ENCODE peak calls at places on chromosomes 5 and 9, in nine cellular contexts. One of them, this sample, is unnamed.

GRCh38 chr5:86896916-86897315 is 279.2 kb downstream of the COX7C start:
- DNase-seq in neuronal stem cell: no peak
- DNase-seq in mammary epithelial cell: no peak
- DNase-seq in astrocyte: no peak
- DNase-seq in PC-9: no peak
- DNase-seq in MM.1S: no peak
- DNase-seq in endothelial cell of umbilical vein: no peak
- DNase-seq in H1: no peak
- DNase-seq in OCI-LY7: no peak
- DNase-seq in this sample: no peak

GRCh38 chr9:133142657-133143592 is 20.8 kb downstream of the GBGT1 start:
- DNase-seq in PC-9: no peak
- DNase-seq in astrocyte: no peak
- DNase-seq in H1: no peak
- DNase-seq in OCI-LY7: no peak
- DNase-seq in neuronal stem cell: no peak
- DNase-seq in mammary epithelial cell: no peak
- DNase-seq in endothelial cell of umbilical vein: no peak
- DNase-seq in MM.1S: no peak
- DNase-seq in this sample: no peak

GRCh38 chr9:23723672-23724071 is 102.4 kb downstream of the ELAVL2 start:
- DNase-seq in mammary epithelial cell: no peak
- DNase-seq in OCI-LY7: no peak
- DNase-seq in neuronal stem cell: no peak
- DNase-seq in astrocyte: no peak
- DNase-seq in H1: no peak
- DNase-seq in PC-9: no peak
- DNase-seq in MM.1S: no peak
- DNase-seq in endothelial cell of umbilical vein: no peak
- DNase-seq in this sample: no peak

GRCh38 chr5:5884593-5884992 is 462.1 kb downstream of the ICE1 start:
- DNase-seq in OCI-LY7: no peak
- DNase-seq in H1: no peak
- DNase-seq in astrocyte: no peak
- DNase-seq in MM.1S: no peak
- DNase-seq in endothelial cell of umbilical vein: no peak
- DNase-seq in PC-9: no peak
- DNase-seq in neuronal stem cell: no peak
- DNase-seq in mammary epithelial cell: no peak
- DNase-seq in this sample: no peak

GRCh38 chr9:134419684-134420076 is 93.4 kb downstream of the RXRA start:
- DNase-seq in neuronal stem cell: no peak
- DNase-seq in H1: peak
- DNase-seq in astrocyte: no peak
- DNase-seq in MM.1S: no peak
- DNase-seq in PC-9: no peak
- DNase-seq in mammary epithelial cell: no peak
- DNase-seq in endothelial cell of umbilical vein: no peak
- DNase-seq in OCI-LY7: no peak
- DNase-seq in this sample: no peak

GRCh38 chr5:120479066-120479465 is 15.0 kb downstream of the PRR16 start:
- DNase-seq in endothelial cell of umbilical vein: no peak
- DNase-seq in mammary epithelial cell: peak
- DNase-seq in OCI-LY7: no peak
- DNase-seq in neuronal stem cell: no peak
- DNase-seq in PC-9: no peak
- DNase-seq in MM.1S: no peak
- DNase-seq in astrocyte: peak
- DNase-seq in H1: no peak
- DNase-seq in this sample: peak

GRCh38 chr5:125928663-125929062 is 494.5 kb upstream of the GRAMD2B start:
- DNase-seq in MM.1S: no peak
- DNase-seq in neuronal stem cell: no peak
- DNase-seq in endothelial cell of umbilical vein: no peak
- DNase-seq in PC-9: peak
- DNase-seq in astrocyte: peak
- DNase-seq in H1: no peak
- DNase-seq in mammary epithelial cell: no peak
- DNase-seq in OCI-LY7: no peak
- DNase-seq in this sample: no peak

GRCh38 chr5:136058031-136058971 is 29.5 kb downstream of the TGFBI start:
- DNase-seq in MM.1S: no peak
- DNase-seq in H1: peak
- DNase-seq in endothelial cell of umbilical vein: peak
- DNase-seq in astrocyte: peak
- DNase-seq in OCI-LY7: no peak
- DNase-seq in mammary epithelial cell: peak
- DNase-seq in neuronal stem cell: no peak
- DNase-seq in PC-9: peak
- DNase-seq in this sample: peak

GRCh38 chr9:93826209-93826608 is 128.9 kb downstream of the BARX1 start:
- DNase-seq in OCI-LY7: no peak
- DNase-seq in mammary epithelial cell: no peak
- DNase-seq in PC-9: no peak
- DNase-seq in endothelial cell of umbilical vein: no peak
- DNase-seq in neuronal stem cell: no peak
- DNase-seq in H1: peak
- DNase-seq in MM.1S: no peak
- DNase-seq in astrocyte: no peak
- DNase-seq in this sample: no peak

GRCh38 chr5:101018299-101018698 is 115.2 kb upstream of the ST8SIA4 start:
- DNase-seq in MM.1S: no peak
- DNase-seq in H1: no peak
- DNase-seq in endothelial cell of umbilical vein: no peak
- DNase-seq in mammary epithelial cell: no peak
- DNase-seq in neuronal stem cell: no peak
- DNase-seq in OCI-LY7: no peak
- DNase-seq in PC-9: no peak
- DNase-seq in astrocyte: peak
- DNase-seq in this sample: peak

GRCh38 chr5:33614039-33614438 is 173.3 kb downstream of the TARS1 start:
- DNase-seq in neuronal stem cell: no peak
- DNase-seq in PC-9: no peak
- DNase-seq in H1: no peak
- DNase-seq in endothelial cell of umbilical vein: no peak
- DNase-seq in astrocyte: no peak
- DNase-seq in MM.1S: no peak
- DNase-seq in mammary epithelial cell: no peak
- DNase-seq in OCI-LY7: no peak
- DNase-seq in this sample: no peak

GRCh38 chr9:3906437-3907213 is 380.8 kb upstream of the RFX3 start:
- DNase-seq in MM.1S: no peak
- DNase-seq in OCI-LY7: no peak
- DNase-seq in endothelial cell of umbilical vein: peak
- DNase-seq in neuronal stem cell: no peak
- DNase-seq in H1: no peak
- DNase-seq in astrocyte: peak
- DNase-seq in mammary epithelial cell: peak
- DNase-seq in PC-9: peak
- DNase-seq in this sample: peak

GRCh38 chr5:135220394-135221186 is 178.4 kb downstream of the MACROH2A1 start:
- DNase-seq in mammary epithelial cell: no peak
- DNase-seq in astrocyte: no peak
- DNase-seq in endothelial cell of umbilical vein: no peak
- DNase-seq in MM.1S: no peak
- DNase-seq in OCI-LY7: no peak
- DNase-seq in neuronal stem cell: no peak
- DNase-seq in PC-9: no peak
- DNase-seq in H1: peak
- DNase-seq in this sample: no peak

GRCh38 chr5:132259061-132259851 is 1.8 kb downstream of the PDLIM4 start:
- DNase-seq in astrocyte: peak
- DNase-seq in neuronal stem cell: no peak
- DNase-seq in PC-9: no peak
- DNase-seq in endothelial cell of umbilical vein: peak
- DNase-seq in H1: peak
- DNase-seq in MM.1S: no peak
- DNase-seq in mammary epithelial cell: peak
- DNase-seq in OCI-LY7: no peak
- DNase-seq in this sample: peak

GRCh38 chr5:83003791-83004190 is 73.4 kb downstream of the TMEM167A start:
- DNase-seq in mammary epithelial cell: no peak
- DNase-seq in PC-9: no peak
- DNase-seq in neuronal stem cell: no peak
- DNase-seq in H1: no peak
- DNase-seq in OCI-LY7: no peak
- DNase-seq in endothelial cell of umbilical vein: no peak
- DNase-seq in MM.1S: no peak
- DNase-seq in astrocyte: no peak
- DNase-seq in this sample: no peak
- H2AFZ ChIP-seq in mammary epithelial cell: no peak
- H2AFZ ChIP-seq in PC-9: no peak
- H2AFZ ChIP-seq in neuronal stem cell: peak
- H2AFZ ChIP-seq in H1: peak
- H2AFZ ChIP-seq in OCI-LY7: no peak
- H2AFZ ChIP-seq in endothelial cell of umbilical vein: no peak
- H2AFZ ChIP-seq in MM.1S: no peak
- H2AFZ ChIP-seq in astrocyte: no peak
- H2AFZ ChIP-seq in this sample: no peak

DNA sequence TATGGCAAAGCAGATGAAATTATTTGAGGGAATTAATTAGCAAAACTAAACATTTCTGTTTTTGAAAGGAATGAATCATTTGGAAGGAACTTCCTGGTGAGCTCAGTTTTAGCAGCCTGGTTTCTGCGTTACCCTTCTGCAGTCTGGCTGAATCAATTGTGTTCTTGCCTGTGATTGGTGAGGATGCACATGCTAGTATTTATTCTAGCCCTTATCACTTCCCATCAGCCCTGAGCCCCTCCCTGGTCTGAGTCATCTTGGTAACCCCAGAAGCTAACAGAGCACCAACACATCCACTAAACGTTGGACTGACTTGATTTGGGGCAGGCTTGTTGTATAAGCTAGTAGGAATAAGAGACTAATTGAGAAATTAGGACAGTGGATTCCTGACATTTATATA is 6.6 kb downstream of the TJP2 start:
- DNase-seq in endothelial cell of umbilical vein: peak
- DNase-seq in PC-9: peak
- DNase-seq in MM.1S: no peak
- DNase-seq in H1: no peak
- DNase-seq in neuronal stem cell: no peak
- DNase-seq in mammary epithelial cell: peak
- DNase-seq in OCI-LY7: no peak
- DNase-seq in astrocyte: peak
- DNase-seq in this sample: peak
- H2AFZ ChIP-seq in endothelial cell of umbilical vein: no peak
- H2AFZ ChIP-seq in PC-9: no peak
- H2AFZ ChIP-seq in MM.1S: no peak
- H2AFZ ChIP-seq in H1: no peak
- H2AFZ ChIP-seq in neuronal stem cell: no peak
- H2AFZ ChIP-seq in mammary epithelial cell: no peak
- H2AFZ ChIP-seq in OCI-LY7: no peak
- H2AFZ ChIP-seq in astrocyte: no peak
- H2AFZ ChIP-seq in this sample: no peak

GRCh38 chr5:88940712-88941111 is 57.7 kb upstream of the MEF2C start:
- DNase-seq in H1: no peak
- DNase-seq in PC-9: no peak
- DNase-seq in neuronal stem cell: no peak
- DNase-seq in astrocyte: no peak
- DNase-seq in MM.1S: peak
- DNase-seq in OCI-LY7: no peak
- DNase-seq in mammary epithelial cell: no peak
- DNase-seq in endothelial cell of umbilical vein: no peak
- DNase-seq in this sample: no peak
- H2AFZ ChIP-seq in H1: no peak
- H2AFZ ChIP-seq in PC-9: no peak
- H2AFZ ChIP-seq in neuronal stem cell: no peak
- H2AFZ ChIP-seq in astrocyte: no peak
- H2AFZ ChIP-seq in MM.1S: no peak
- H2AFZ ChIP-seq in OCI-LY7: no peak
- H2AFZ ChIP-seq in mammary epithelial cell: no peak
- H2AFZ ChIP-seq in endothelial cell of umbilical vein: no peak
- H2AFZ ChIP-seq in this sample: no peak

GRCh38 chr5:109692852-109693251 is 3.1 kb downstream of the MAN2A1 start:
- DNase-seq in PC-9: no peak
- DNase-seq in mammary epithelial cell: no peak
- DNase-seq in neuronal stem cell: no peak
- DNase-seq in astrocyte: no peak
- DNase-seq in MM.1S: peak
- DNase-seq in H1: no peak
- DNase-seq in OCI-LY7: no peak
- DNase-seq in endothelial cell of umbilical vein: no peak
- DNase-seq in this sample: no peak

GRCh38 chr5:109692011-109692410 is 2.3 kb downstream of the MAN2A1 start:
- DNase-seq in H1: no peak
- DNase-seq in PC-9: no peak
- DNase-seq in OCI-LY7: no peak
- DNase-seq in MM.1S: peak
- DNase-seq in mammary epithelial cell: peak
- DNase-seq in neuronal stem cell: no peak
- DNase-seq in astrocyte: peak
- DNase-seq in endothelial cell of umbilical vein: peak
- DNase-seq in this sample: peak

GRCh38 chr5:109689740-109690455 is at the start of gene MAN2A1:
- DNase-seq in H1: peak
- DNase-seq in PC-9: peak
- DNase-seq in MM.1S: peak
- DNase-seq in neuronal stem cell: peak
- DNase-seq in endothelial cell of umbilical vein: peak
- DNase-seq in astrocyte: peak
- DNase-seq in OCI-LY7: peak
- DNase-seq in mammary epithelial cell: peak
- DNase-seq in this sample: peak

GRCh38 chr5:109690456-109691247 is 925 bp downstream of the MAN2A1 start:
- DNase-seq in MM.1S: peak
- DNase-seq in OCI-LY7: peak
- DNase-seq in PC-9: peak
- DNase-seq in astrocyte: peak
- DNase-seq in mammary epithelial cell: peak
- DNase-seq in endothelial cell of umbilical vein: peak
- DNase-seq in H1: peak
- DNase-seq in neuronal stem cell: peak
- DNase-seq in this sample: peak

DNA sequence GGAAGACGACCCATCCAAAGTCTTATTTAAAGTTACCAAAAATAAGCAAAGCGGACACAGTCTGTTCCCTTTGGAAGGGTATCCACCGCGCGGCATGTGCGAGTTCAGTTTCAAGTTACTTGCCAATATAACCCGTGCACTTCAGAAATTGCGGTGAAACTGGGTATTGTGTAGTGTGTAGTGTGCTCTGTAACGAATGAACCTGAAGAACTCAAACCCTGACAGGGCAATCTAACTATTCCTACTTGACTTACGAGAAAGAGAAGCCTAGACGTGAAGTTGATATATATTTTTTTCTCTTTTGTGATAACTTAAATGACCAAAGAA is 1.5 kb downstream of the MAN2A1 start:
- DNase-seq in astrocyte: no peak
- DNase-seq in endothelial cell of umbilical vein: no peak
- DNase-seq in H1: no peak
- DNase-seq in OCI-LY7: no peak
- DNase-seq in neuronal stem cell: no peak
- DNase-seq in PC-9: no peak
- DNase-seq in mammary epithelial cell: no peak
- DNase-seq in MM.1S: no peak
- DNase-seq in this sample: no peak
- H2AFZ ChIP-seq in astrocyte: peak
- H2AFZ ChIP-seq in endothelial cell of umbilical vein: peak
- H2AFZ ChIP-seq in H1: no peak
- H2AFZ ChIP-seq in OCI-LY7: no peak
- H2AFZ ChIP-seq in neuronal stem cell: peak
- H2AFZ ChIP-seq in PC-9: peak
- H2AFZ ChIP-seq in mammary epithelial cell: peak
- H2AFZ ChIP-seq in MM.1S: no peak
- H2AFZ ChIP-seq in this sample: peak

GRCh38 chr5:139711067-139711851 is 63.1 kb downstream of the CXXC5 start:
- DNase-seq in neuronal stem cell: peak
- DNase-seq in PC-9: peak
- DNase-seq in endothelial cell of umbilical vein: no peak
- DNase-seq in MM.1S: peak
- DNase-seq in astrocyte: no peak
- DNase-seq in H1: peak
- DNase-seq in mammary epithelial cell: peak
- DNase-seq in OCI-LY7: peak
- DNase-seq in this sample: peak
- H2AFZ ChIP-seq in neuronal stem cell: peak
- H2AFZ ChIP-seq in PC-9: peak
- H2AFZ ChIP-seq in endothelial cell of umbilical vein: peak
- H2AFZ ChIP-seq in MM.1S: peak
- H2AFZ ChIP-seq in astrocyte: peak
- H2AFZ ChIP-seq in H1: no peak
- H2AFZ ChIP-seq in mammary epithelial cell: peak
- H2AFZ ChIP-seq in OCI-LY7: peak
- H2AFZ ChIP-seq in this sample: no peak

This sample was measured in fibroblast of lung.